ENCODE peak calls at places on chromosomes 13 and 19, in eight cellular contexts. A, Z, Y, N, H, P, J and V are unnamed samples.

GRCh38 chr19:2711175-2711936 is 8.9 kb upstream of the GNG7 start:
- DNase-seq in A (no peak), Z (no peak), Y (no peak), N (no peak), H (no peak), P (peak), J (no peak), V (peak)

GRCh38 chr13:112818698-112819045 is 128.8 kb downstream of the ATP11A start:
- DNase-seq in A (no peak), Z (no peak), Y (no peak), N (no peak), H (no peak), P (no peak), J (no peak), V (no peak)

GRCh38 chr13:97133955-97134354 is 88.2 kb upstream of the MBNL2 start:
- DNase-seq in A (no peak), Z (no peak), Y (no peak), N (no peak), H (no peak), P (no peak), J (peak), V (no peak)

GRCh38 chr19:53809518-53810186 is 14.5 kb downstream of the NLRP12 start:
- DNase-seq in A (no peak), Z (no peak), Y (no peak), N (no peak), H (no peak), P (no peak), J (no peak), V (no peak)

GRCh38 chr13:112713517-112714253 is 23.8 kb downstream of the ATP11A start:
- DNase-seq in A (peak), Z (no peak), Y (no peak), N (no peak), H (no peak), P (peak), J (no peak), V (no peak)

GRCh38 chr19:47766359-47766620 is 12.2 kb upstream of the SELENOW start:
- DNase-seq in A (no peak), Z (no peak), Y (no peak), N (no peak), H (no peak), P (no peak), J (no peak), V (no peak)

GRCh38 chr13:54241719-54242118 is 1213.1 kb downstream of the OLFM4 start:
- DNase-seq in A (no peak), Z (no peak), Y (no peak), N (no peak), H (peak), P (no peak), J (no peak), V (no peak)

GRCh38 chr13:50198508-50198907 is 183.3 kb downstream of the KCNRG start:
- DNase-seq in A (no peak), Z (no peak), Y (no peak), N (no peak), H (no peak), P (no peak), J (no peak), V (no peak)

GRCh38 chr13:100356889-100357288 is 231.7 kb downstream of the GGACT start:
- DNase-seq in A (no peak), Z (no peak), Y (no peak), N (no peak), H (no peak), P (no peak), J (no peak), V (peak)

GRCh38 chr19:5250127-5250659 is 90.4 kb downstream of the PTPRS start:
- DNase-seq in A (no peak), Z (peak), Y (no peak), N (no peak), H (peak), P (no peak), J (no peak), V (no peak)

GRCh38 chr19:45216677-45217076 is 28.5 kb downstream of the EXOC3L2 start:
- DNase-seq in A (no peak), Z (no peak), Y (no peak), N (no peak), H (no peak), P (no peak), J (no peak), V (peak)

GRCh38 chr13:48318714-48319457 is 15.3 kb downstream of the RB1 start:
- DNase-seq in A (peak), Z (peak), Y (no peak), N (peak), H (peak), P (peak), J (no peak), V (peak)

GRCh38 chr13:79018166-79018565 is 359.2 kb upstream of the OBI1 start:
- DNase-seq in A (no peak), Z (no peak), Y (no peak), N (no peak), H (no peak), P (no peak), J (no peak), V (no peak)

GRCh38 chr19:18456974-18457373 is 19.0 kb upstream of the ISYNA1 start:
- DNase-seq in A (no peak), Z (peak), Y (no peak), N (no peak), H (no peak), P (no peak), J (no peak), V (no peak)

GRCh38 chr19:51448011-51448744 is 10.1 kb downstream of the SIGLEC8 start:
- DNase-seq in A (no peak), Z (no peak), Y (no peak), N (no peak), H (no peak), P (peak), J (no peak), V (no peak)

GRCh38 chr19:7554990-7555864 is 19.7 kb downstream of the PNPLA6 start:
- DNase-seq in A (no peak), Z (no peak), Y (no peak), N (no peak), H (no peak), P (no peak), J (no peak), V (no peak)

GRCh38 chr13:112831196-112831595 is 137.8 kb upstream of the MCF2L start:
- DNase-seq in A (no peak), Z (no peak), Y (no peak), N (no peak), H (no peak), P (no peak), J (no peak), V (no peak)

GRCh38 chr19:30638889-30639288 is 266.7 kb downstream of the ZNF536 start:
- DNase-seq in A (no peak), Z (no peak), Y (no peak), N (no peak), H (no peak), P (no peak), J (no peak), V (no peak)

GRCh38 chr19:3719868-3720532 is 11.8 kb downstream of the TJP3 start:
- DNase-seq in A (no peak), Z (no peak), Y (no peak), N (no peak), H (no peak), P (no peak), J (no peak), V (no peak)

GRCh38 chr19:35792888-35793287 is 17.5 kb downstream of the ARHGAP33 start:
- DNase-seq in A (no peak), Z (no peak), Y (no peak), N (no peak), H (no peak), P (no peak), J (no peak), V (no peak)

GRCh38 chr13:87680298-87680697 is 9.1 kb downstream of the SLITRK5 start:
- DNase-seq in A (no peak), Z (no peak), Y (no peak), N (no peak), H (no peak), P (no peak), J (no peak), V (no peak)

GRCh38 chr19:39303373-39304184 is 7.4 kb downstream of the IFNL1 start:
- DNase-seq in A (peak), Z (no peak), Y (no peak), N (no peak), H (no peak), P (peak), J (no peak), V (no peak)

GRCh38 chr19:40175820-40176219 is 15.4 kb upstream of the MAP3K10 start:
- DNase-seq in A (no peak), Z (no peak), Y (no peak), N (no peak), H (no peak), P (no peak), J (no peak), V (no peak)

GRCh38 chr19:46791944-46792343 is 3.5 kb upstream of the SLC1A5 start:
- DNase-seq in A (no peak), Z (no peak), Y (no peak), N (peak), H (no peak), P (no peak), J (no peak), V (no peak)

GRCh38 chr13:80047406-80047805 is 293.5 kb downstream of the SPRY2 start:
- DNase-seq in A (no peak), Z (no peak), Y (no peak), N (no peak), H (no peak), P (no peak), J (no peak), V (no peak)

GRCh38 chr19:47157455-47158321 is 27.1 kb downstream of the SAE1 start:
- DNase-seq in A (peak), Z (peak), Y (peak), N (peak), H (peak), P (peak), J (peak), V (peak)

GRCh38 chr13:114259974-114260373 is 21.4 kb upstream of the UPF3A start:
- DNase-seq in A (no peak), Z (peak), Y (no peak), N (no peak), H (peak), P (no peak), J (no peak), V (no peak)

GRCh38 chr13:49400755-49401659 is 42.9 kb downstream of the CAB39L start:
- DNase-seq in A (no peak), Z (no peak), Y (no peak), N (no peak), H (peak), P (no peak), J (peak), V (peak)

GRCh38 chr13:31115616-31116015 is 46.1 kb downstream of the HSPH1 start:
- DNase-seq in A (no peak), Z (no peak), Y (no peak), N (no peak), H (no peak), P (no peak), J (no peak), V (no peak)

GRCh38 chr13:102312841-102313240 is 89.0 kb downstream of the FGF14 start:
- DNase-seq in A (no peak), Z (no peak), Y (no peak), N (no peak), H (no peak), P (no peak), J (no peak), V (no peak)

GRCh38 chr13:102311901-102312300 is 89.9 kb downstream of the FGF14 start:
- DNase-seq in A (no peak), Z (no peak), Y (no peak), N (no peak), H (no peak), P (no peak), J (no peak), V (no peak)

GRCh38 chr13:102309110-102309509 is 92.7 kb downstream of the FGF14 start:
- DNase-seq in A (no peak), Z (no peak), Y (no peak), N (no peak), H (no peak), P (no peak), J (no peak), V (no peak)

GRCh38 chr13:102311433-102311796 is 90.4 kb downstream of the FGF14 start:
- DNase-seq in A (no peak), Z (no peak), Y (no peak), N (no peak), H (no peak), P (no peak), J (no peak), V (no peak)

DNA sequence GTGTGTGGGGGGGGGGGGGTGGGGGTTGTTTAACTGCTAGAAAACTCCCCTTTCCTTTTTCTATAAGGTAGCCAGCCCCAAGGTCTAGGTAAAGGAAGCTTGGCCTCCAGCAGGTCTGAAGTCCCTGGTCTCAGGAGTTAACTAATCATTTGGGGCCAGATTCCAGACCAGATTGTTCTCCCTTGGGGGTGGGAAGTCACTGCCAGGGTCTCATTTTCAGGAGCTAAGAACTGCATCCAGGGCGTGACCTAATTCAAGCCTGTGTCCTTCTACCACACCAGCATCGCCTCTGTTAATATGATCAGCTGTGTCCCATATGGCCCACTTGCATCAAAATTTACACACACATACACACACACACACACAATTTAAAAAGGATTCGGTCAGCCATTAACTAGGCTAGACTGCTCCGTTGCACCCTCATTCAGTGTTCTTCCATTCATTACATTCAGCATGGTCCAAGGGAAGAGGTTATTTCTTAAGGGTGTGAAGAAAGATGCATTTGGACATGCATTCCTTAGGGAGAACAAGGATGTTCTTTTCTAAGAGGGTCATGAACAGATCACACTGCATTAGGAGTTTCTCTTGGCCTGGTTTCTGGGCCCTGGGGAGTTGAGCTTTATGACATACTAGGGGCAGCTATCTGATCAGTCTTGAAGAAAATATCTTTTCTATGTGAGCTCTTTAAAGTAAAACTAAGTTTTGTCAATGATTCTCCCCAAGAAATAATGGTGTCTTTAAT is 91.0 kb downstream of the FGF14 start:
- DNase-seq in A (no peak), Z (peak), Y (no peak), N (no peak), H (no peak), P (no peak), J (no peak), V (no peak)
- H3K27ac ChIP-seq in A (no peak), Z (peak), Y (no peak), N (no peak), H (no peak), P (no peak), J (no peak), V (no peak)

GRCh38 chr13:33260168-33261098 is 25.1 kb downstream of the STARD13 start:
- DNase-seq in A (no peak), Z (peak), Y (no peak), N (no peak), H (peak), P (no peak), J (no peak), V (peak)
- H3K27ac ChIP-seq in A (peak), Z (peak), Y (no peak), N (no peak), H (no peak), P (no peak), J (peak), V (peak)

GRCh38 chr13:44352202-44352601 is 21.4 kb upstream of the SERP2 start:
- DNase-seq in A (no peak), Z (no peak), Y (no peak), N (no peak), H (no peak), P (no peak), J (no peak), V (no peak)
- H3K27ac ChIP-seq in A (no peak), Z (no peak), Y (no peak), N (no peak), H (no peak), P (no peak), J (no peak), V (no peak)

DNA sequence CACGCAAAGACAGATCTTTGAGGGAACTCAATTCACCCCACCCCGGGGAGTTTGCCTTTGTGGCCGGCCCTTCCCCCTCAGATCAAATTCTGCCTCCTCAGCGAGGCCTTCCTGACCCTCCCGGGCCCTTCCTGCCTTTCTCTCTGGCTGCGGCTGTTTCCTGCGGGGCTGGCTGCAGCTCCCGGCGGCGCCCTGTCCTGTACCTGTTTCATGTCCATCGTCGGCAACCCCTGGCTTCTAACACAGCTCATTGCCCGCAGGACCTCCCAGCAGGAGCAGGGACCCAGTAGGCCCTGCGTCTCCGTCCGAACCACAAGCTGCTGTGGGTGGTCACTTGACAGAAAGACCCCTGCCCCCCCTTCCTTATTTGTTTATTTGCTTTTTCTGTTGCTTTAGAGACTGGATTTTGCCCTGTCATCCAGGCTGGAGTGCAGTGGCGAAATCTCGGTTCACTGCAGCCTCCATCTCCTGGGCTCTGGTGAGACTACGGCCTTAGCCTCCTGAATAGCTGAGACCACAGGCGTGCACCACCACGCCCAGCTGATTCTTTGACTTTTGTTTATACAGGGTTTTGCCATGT is 7.7 kb upstream of the PTBP1 start:
- DNase-seq in A (no peak), Z (no peak), Y (no peak), N (no peak), H (no peak), P (no peak), J (no peak), V (no peak)
- H3K27ac ChIP-seq in A (peak), Z (peak), Y (no peak), N (no peak), H (peak), P (peak), J (peak), V (peak)

GRCh38 chr19:42857544-42857867 is 22.0 kb downstream of the PSG1 start:
- DNase-seq in A (no peak), Z (no peak), Y (no peak), N (no peak), H (no peak), P (no peak), J (no peak), V (no peak)
- H3K27ac ChIP-seq in A (no peak), Z (no peak), Y (no peak), N (no peak), H (no peak), P (no peak), J (no peak), V (no peak)

DNA sequence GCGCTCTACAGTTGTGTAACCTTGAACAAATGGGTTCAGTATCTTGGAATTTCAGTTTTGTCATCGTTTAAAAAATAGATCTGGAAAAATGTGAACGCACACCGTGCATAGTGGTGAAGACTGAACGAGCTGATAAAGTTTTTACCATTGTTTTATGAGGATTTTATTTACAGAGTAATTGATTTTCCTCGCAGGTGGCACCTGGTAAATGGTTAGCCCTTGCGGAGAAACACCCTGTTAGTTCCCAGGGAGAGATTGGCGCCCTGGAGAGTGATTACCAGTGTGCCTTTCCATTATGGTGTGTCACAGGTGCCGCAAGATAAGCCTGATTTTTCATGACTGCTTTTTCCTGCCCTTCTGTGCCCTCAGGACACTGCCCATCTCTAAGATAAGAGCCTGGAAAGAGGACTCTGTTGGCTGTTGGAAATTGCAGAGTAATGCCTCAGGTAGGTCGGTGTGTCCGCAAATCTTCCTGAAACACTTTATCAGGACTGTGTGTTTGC is 609 bp downstream of the ZNF181 start:
- DNase-seq in A (no peak), Z (no peak), Y (no peak), N (no peak), H (peak), P (no peak), J (no peak), V (no peak)
- H3K27ac ChIP-seq in A (peak), Z (peak), Y (peak), N (peak), H (peak), P (peak), J (peak), V (peak)

GRCh38 chr13:45512148-45512498 is 47.4 kb downstream of the COG3 start:
- DNase-seq in A (no peak), Z (no peak), Y (no peak), N (no peak), H (no peak), P (no peak), J (no peak), V (no peak)
- H3K27ac ChIP-seq in A (no peak), Z (no peak), Y (no peak), N (no peak), H (no peak), P (peak), J (no peak), V (no peak)

GRCh38 chr19:33799507-33799906 is 2.8 kb downstream of the KCTD15 start:
- DNase-seq in A (no peak), Z (no peak), Y (no peak), N (no peak), H (no peak), P (no peak), J (no peak), V (no peak)
- H3K27ac ChIP-seq in A (no peak), Z (peak), Y (no peak), N (no peak), H (no peak), P (no peak), J (peak), V (peak)